ENCODE peak calls at places on chromosomes 4 and X, in nine cellular contexts. F is effector memory CD4-positive, alpha-beta T cell; Z is GM12878; G is heart left ventricle; A is iPS DF 6.9; X is aorta; W is fibroblast of lung; O is body of pancreas; T is OCI-LY7. R is an unnamed sample. For H3K4me1, the result is how much of the 10 kb centered on the place peaks cover.

GRCh38 chr4:119653990-119654389 is 25.4 kb upstream of the PDE5A start:
- DNase-seq in T (no peak), O (no peak), W (no peak), G (no peak), X (no peak), A (no peak), F (no peak), Z (no peak), R (no peak)

GRCh38 chr4:173247316-173247715 is 78.7 kb downstream of the GALNT7 start:
- DNase-seq in A (no peak), G (no peak), Z (no peak), X (no peak), W (no peak), F (no peak), O (peak), T (no peak), R (no peak)

GRCh38 chrX:103063191-103063845 is 653 bp downstream of the BEX1 start:
- DNase-seq in O (peak), X (no peak), G (no peak), A (no peak), F (no peak), Z (no peak), W (peak), T (no peak), R (peak)

GRCh38 chrX:2708016-2708415 is 16.9 kb downstream of the CD99 start:
- DNase-seq in W (no peak), A (no peak), O (no peak), G (no peak), X (no peak), T (peak), F (no peak), Z (no peak), R (no peak)

GRCh38 chr4:159298502-159298901 is 195.6 kb downstream of the RAPGEF2 start:
- DNase-seq in W (peak), F (no peak), A (no peak), T (no peak), G (no peak), Z (no peak), O (no peak), X (no peak), R (peak)

GRCh38 chr4:42865572-42866189 is 26.8 kb upstream of the GRXCR1 start:
- DNase-seq in W (peak), G (no peak), A (peak), F (peak), T (peak), Z (no peak), O (peak), X (no peak), R (peak)

GRCh38 chr4:156798438-156798837 is 173.2 kb downstream of the PDGFC start:
- DNase-seq in X (no peak), A (no peak), Z (no peak), O (no peak), F (no peak), G (no peak), W (no peak), T (no peak), R (no peak)

GRCh38 chr4:139028191-139028661 is 12.6 kb downstream of the NOCT start:
- DNase-seq in Z (no peak), T (no peak), A (no peak), W (no peak), F (no peak), O (peak), X (no peak), G (peak), R (no peak)

GRCh38 chr4:158255727-158256324 is 45.5 kb downstream of the TMEM144 start:
- DNase-seq in Z (no peak), O (peak), A (no peak), X (no peak), G (no peak), F (no peak), T (peak), W (peak), R (peak)

GRCh38 chr4:110190249-110190648 is 8.2 kb downstream of the ELOVL6 start:
- DNase-seq in T (no peak), Z (no peak), W (no peak), G (no peak), X (no peak), O (no peak), A (no peak), F (no peak), R (no peak)

GRCh38 chr4:337143-337931 is at the start of gene ZNF141:
- DNase-seq in O (peak), A (peak), Z (peak), G (peak), X (peak), W (peak), T (peak), F (peak), R (peak)

GRCh38 chrX:13966071-13966850 is 63.4 kb downstream of the GEMIN8 start:
- DNase-seq in G (no peak), X (no peak), A (no peak), O (no peak), T (no peak), W (peak), F (no peak), Z (no peak), R (no peak)

GRCh38 chrX:139429913-139430312 is 100.6 kb upstream of the F9 start:
- DNase-seq in A (peak), T (no peak), Z (no peak), F (no peak), X (no peak), O (no peak), W (peak), G (no peak), R (no peak)

GRCh38 chrX:132094169-132094568 is 33.7 kb downstream of the FRMD7 start:
- DNase-seq in T (no peak), Z (no peak), W (peak), A (no peak), X (no peak), G (no peak), F (no peak), O (no peak), R (no peak)

GRCh38 chr4:38464328-38464727 is 199.7 kb upstream of the KLF3 start:
- DNase-seq in T (no peak), W (no peak), O (no peak), Z (no peak), G (no peak), X (no peak), F (no peak), A (no peak), R (no peak)

GRCh38 chr4:91256043-91256442 is 1047.7 kb upstream of the GRID2 start:
- DNase-seq in W (no peak), T (no peak), G (peak), Z (no peak), O (no peak), A (peak), F (no peak), X (no peak), R (no peak)

GRCh38 chrX:121179972-121180371 is 132.6 kb downstream of the GLUD2 start:
- DNase-seq in G (no peak), T (no peak), O (no peak), Z (no peak), F (no peak), X (no peak), W (no peak), A (no peak), R (no peak)

GRCh38 chr4:114040319-114041116 is 61.1 kb upstream of the ARSJ start:
- DNase-seq in W (peak), T (no peak), A (no peak), X (no peak), Z (peak), O (no peak), F (no peak), G (no peak), R (no peak)

GRCh38 chr4:138562544-138562961 is 320.4 kb upstream of the SLC7A11 start:
- DNase-seq in G (no peak), X (no peak), Z (peak), A (no peak), O (no peak), T (no peak), F (no peak), W (peak), R (peak)

GRCh38 chrX:1529756-1530155 is 7.2 kb downstream of the P2RY8 start:
- DNase-seq in T (no peak), A (no peak), O (no peak), X (no peak), W (no peak), G (no peak), Z (no peak), F (no peak), R (no peak)

GRCh38 chr4:112855058-112855457 is 194.4 kb upstream of the ANK2 start:
- DNase-seq in F (no peak), T (no peak), Z (no peak), G (no peak), W (no peak), O (no peak), X (no peak), A (no peak), R (no peak)
- H3K4me1 ChIP-seq in F (under half), T (under half), Z (under half), G (under half), W (under half), O (under half), X (under half), A (under half), R (under half)

DNA sequence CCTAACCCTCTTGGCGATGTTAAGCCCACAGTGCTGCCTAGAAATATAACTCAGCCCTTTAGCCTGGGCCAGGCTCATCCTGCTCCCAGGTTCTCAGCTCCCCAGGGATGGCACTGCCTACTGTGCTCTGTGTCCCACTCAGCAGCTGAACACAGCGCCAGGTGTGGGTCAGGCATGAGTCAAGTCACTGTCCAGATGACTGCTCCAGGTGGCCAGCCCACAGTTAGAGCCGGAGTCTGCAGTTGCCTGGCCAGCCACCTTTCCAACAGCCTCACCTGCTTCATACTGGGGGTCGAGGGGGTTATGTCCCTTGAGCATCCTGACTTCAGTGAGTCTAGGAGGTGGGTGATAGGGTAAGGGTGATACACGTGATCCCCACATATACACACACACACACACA is 48.4 kb downstream of the TBC1D14 start:
- DNase-seq in T (no peak), X (no peak), Z (no peak), W (no peak), G (no peak), O (no peak), F (no peak), A (no peak), R (no peak)
- H3K4me1 ChIP-seq in T (under half), X (under half), Z (under half), W (under half), G (under half), O (half or more), F (under half), A (under half), R (under half)

DNA sequence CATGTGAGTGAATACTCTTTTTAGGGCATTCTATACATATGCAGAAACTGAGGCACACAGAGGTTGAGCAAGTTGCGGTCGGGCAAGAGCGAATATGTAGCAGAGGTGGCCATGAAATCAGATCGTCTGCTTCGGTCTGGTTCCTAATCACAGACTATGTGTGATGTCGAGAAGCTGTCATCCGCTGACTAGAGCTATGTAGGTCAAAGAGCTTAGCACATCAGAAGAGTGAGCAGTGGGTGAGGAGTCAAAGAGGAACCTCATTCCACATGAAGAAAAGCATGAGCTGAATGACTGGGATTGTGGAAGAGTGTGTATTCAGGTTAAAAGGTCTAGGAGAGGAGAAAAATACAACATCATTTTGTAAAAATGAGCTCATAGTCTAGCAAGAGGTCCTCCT is 19.0 kb downstream of the GAB3 start:
- DNase-seq in Z (no peak), G (no peak), W (no peak), X (no peak), T (no peak), O (no peak), A (no peak), F (no peak), R (no peak)
- H3K4me1 ChIP-seq in Z (under half), G (half or more), W (under half), X (under half), T (under half), O (under half), A (under half), F (under half), R (half or more)

GRCh38 chrX:150574824-150575409 is 6.5 kb downstream of the MTM1 start:
- DNase-seq in A (no peak), O (no peak), X (no peak), T (peak), Z (no peak), G (no peak), F (no peak), W (no peak), R (no peak)
- H3K4me1 ChIP-seq in A (under half), O (under half), X (under half), T (half or more), Z (under half), G (under half), F (under half), W (under half), R (under half)

DNA sequence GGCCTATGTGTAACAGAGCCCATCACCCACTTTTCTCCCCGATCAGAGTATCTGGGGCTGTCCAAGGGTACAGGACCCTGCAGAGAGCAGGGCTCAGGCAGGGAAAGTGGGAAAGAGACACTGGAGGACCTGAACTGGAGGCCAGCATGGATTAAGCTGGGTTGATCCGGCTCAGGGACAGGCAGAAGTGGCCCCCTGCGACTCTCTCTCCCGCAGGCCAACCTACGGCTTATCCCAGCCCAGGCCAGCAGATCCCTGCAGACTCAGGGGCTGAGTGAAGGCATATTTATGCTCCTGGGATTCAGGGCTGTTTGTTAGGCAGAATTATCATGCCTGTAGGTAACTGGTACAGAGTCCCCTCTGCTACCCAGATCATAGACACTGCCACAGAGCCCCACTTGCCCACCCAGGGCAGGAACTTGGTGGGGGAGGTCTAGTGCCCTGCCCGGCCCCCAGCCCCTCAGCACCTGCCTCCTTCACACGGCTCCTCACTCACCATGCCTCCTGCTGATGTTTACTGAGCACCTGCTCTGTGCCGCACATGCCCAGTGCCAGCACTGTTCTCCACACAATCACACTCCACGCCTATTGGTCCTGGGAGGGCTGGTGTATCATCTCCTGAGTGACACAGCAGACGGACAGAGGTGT is 87.3 kb downstream of the ADRA2C start:
- DNase-seq in Z (no peak), X (no peak), O (no peak), G (no peak), W (no peak), T (no peak), A (no peak), F (no peak), R (no peak)
- H3K4me1 ChIP-seq in Z (under half), X (under half), O (under half), G (under half), W (under half), T (under half), A (under half), F (under half), R (under half)

GRCh38 chr4:90081432-90082195 is 45.6 kb upstream of the CCSER1 start:
- DNase-seq in F (no peak), A (no peak), Z (no peak), W (no peak), G (no peak), O (no peak), X (no peak), T (no peak), R (no peak)
- H3K4me1 ChIP-seq in F (under half), A (under half), Z (under half), W (under half), G (under half), O (under half), X (under half), T (under half), R (under half)

DNA sequence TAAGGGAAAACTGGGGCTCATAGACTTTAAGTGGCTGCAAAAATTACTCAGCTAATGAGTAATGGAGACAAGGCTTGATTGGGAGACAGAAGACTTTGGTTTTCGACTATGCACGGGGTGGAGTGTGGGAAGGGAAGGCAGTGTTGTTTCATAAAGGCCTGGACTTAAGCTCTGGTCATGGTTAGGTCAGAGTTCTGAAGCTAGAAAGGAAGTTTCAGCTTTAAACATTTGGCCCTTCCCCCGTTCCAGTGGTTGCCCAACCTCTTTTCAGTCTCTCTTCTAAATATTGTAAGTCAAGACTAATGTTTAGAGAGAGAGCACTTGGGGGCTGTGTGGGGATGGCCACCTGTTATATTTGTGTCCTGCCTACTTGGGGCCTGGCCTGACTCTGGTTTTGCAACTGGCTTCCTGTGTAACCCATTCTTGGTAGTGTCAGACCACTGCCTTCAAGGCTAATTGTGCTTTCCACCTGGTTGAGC is 21.0 kb downstream of the MSN start:
- DNase-seq in T (peak), W (peak), X (no peak), G (no peak), Z (peak), O (no peak), A (no peak), F (no peak), R (no peak)
- H3K4me1 ChIP-seq in T (half or more), W (under half), X (under half), G (under half), Z (half or more), O (under half), A (under half), F (half or more), R (half or more)